ENCODE peak calls at places on chromosomes 2 and 18, in nine cellular contexts. K, R, F, H, P, E, O, D and Q are unnamed samples.

GRCh38 chr18:8800445-8800844 is 95.1 kb downstream of the MTCL1 start:
- DNase-seq in K (peak), R (no peak), F (no peak), H (no peak), P (peak), E (peak), O (peak), D (no peak), Q (no peak)

GRCh38 chr2:113978524-113979171 is 88.8 kb downstream of the ACTR3 start:
- DNase-seq in K (no peak), R (no peak), F (no peak), H (no peak), P (no peak), E (no peak), O (no peak), D (no peak), Q (no peak)

GRCh38 chr2:106026271-106027190 is 167.6 kb downstream of the UXS1 start:
- DNase-seq in K (no peak), R (no peak), F (no peak), H (no peak), P (no peak), E (no peak), O (no peak), D (no peak), Q (no peak)

GRCh38 chr2:237592425-237592980 is 2.0 kb upstream of the RAB17 start:
- DNase-seq in K (no peak), R (no peak), F (no peak), H (no peak), P (no peak), E (no peak), O (no peak), D (no peak), Q (no peak)

GRCh38 chr2:200383380-200384110 is 77.1 kb downstream of the SPATS2L start:
- DNase-seq in K (no peak), R (peak), F (no peak), H (peak), P (no peak), E (peak), O (peak), D (no peak), Q (no peak)

GRCh38 chr2:169891593-169892298 is 64.5 kb downstream of the UBR3 start:
- DNase-seq in K (no peak), R (peak), F (no peak), H (no peak), P (peak), E (peak), O (no peak), D (no peak), Q (no peak)

GRCh38 chr2:157302492-157303099 is 23.0 kb downstream of the ERMN start:
- DNase-seq in K (no peak), R (peak), F (no peak), H (peak), P (peak), E (peak), O (no peak), D (no peak), Q (no peak)

GRCh38 chr2:207390302-207391095 is 139.3 kb upstream of the CREB1 start:
- DNase-seq in K (no peak), R (no peak), F (no peak), H (no peak), P (no peak), E (no peak), O (no peak), D (no peak), Q (no peak)

GRCh38 chr2:124804014-124804940 is 779.2 kb downstream of the CNTNAP5 start:
- DNase-seq in K (peak), R (peak), F (no peak), H (peak), P (peak), E (peak), O (no peak), D (no peak), Q (peak)

GRCh38 chr2:127074358-127074757 is 32.6 kb downstream of the BIN1 start:
- DNase-seq in K (no peak), R (no peak), F (peak), H (peak), P (no peak), E (no peak), O (no peak), D (no peak), Q (no peak)

GRCh38 chr2:7378642-7379041 is 461.4 kb downstream of the RNF144A start:
- DNase-seq in K (no peak), R (no peak), F (no peak), H (no peak), P (no peak), E (no peak), O (no peak), D (no peak), Q (no peak)

GRCh38 chr2:237704476-237705224 is 77.3 kb downstream of the LRRFIP1 start:
- DNase-seq in K (no peak), R (peak), F (no peak), H (peak), P (no peak), E (peak), O (no peak), D (no peak), Q (no peak)

GRCh38 chr2:85834456-85834855 is 54.3 kb downstream of the ST3GAL5 start:
- DNase-seq in K (no peak), R (no peak), F (no peak), H (no peak), P (no peak), E (no peak), O (no peak), D (no peak), Q (no peak)

GRCh38 chr18:5582849-5583667 is 39.3 kb upstream of the EPB41L3 start:
- DNase-seq in K (no peak), R (no peak), F (no peak), H (peak), P (no peak), E (no peak), O (no peak), D (no peak), Q (no peak)

GRCh38 chr2:112137516-112138142 is 556 bp upstream of the FBLN7 start:
- DNase-seq in K (no peak), R (peak), F (no peak), H (peak), P (no peak), E (no peak), O (no peak), D (no peak), Q (no peak)

GRCh38 chr2:36376992-36377738 is 21.6 kb downstream of the CRIM1 start:
- DNase-seq in K (no peak), R (peak), F (peak), H (no peak), P (peak), E (no peak), O (peak), D (no peak), Q (peak)

GRCh38 chr2:48482774-48483173 is 47.2 kb upstream of the STON1 start:
- DNase-seq in K (no peak), R (no peak), F (no peak), H (peak), P (no peak), E (peak), O (no peak), D (no peak), Q (no peak)

GRCh38 chr2:120134263-120134662 is 88.9 kb downstream of the TMEM185B start:
- DNase-seq in K (peak), R (no peak), F (no peak), H (no peak), P (peak), E (peak), O (peak), D (no peak), Q (no peak)

GRCh38 chr2:196963043-196963442 is 36.5 kb upstream of the PGAP1 start:
- DNase-seq in K (no peak), R (peak), F (no peak), H (no peak), P (no peak), E (no peak), O (no peak), D (no peak), Q (no peak)

GRCh38 chr18:65761636-65762310 is 11.0 kb downstream of the CDH7 start:
- DNase-seq in K (no peak), R (no peak), F (no peak), H (peak), P (no peak), E (no peak), O (no peak), D (no peak), Q (no peak)

GRCh38 chr2:98907966-98908905 is 27.8 kb downstream of the CRACDL start:
- DNase-seq in K (no peak), R (no peak), F (no peak), H (no peak), P (no peak), E (no peak), O (no peak), D (no peak), Q (no peak)

GRCh38 chr18:51753365-51754057 is 556.0 kb upstream of the MEX3C start:
- DNase-seq in K (no peak), R (no peak), F (no peak), H (no peak), P (no peak), E (no peak), O (no peak), D (no peak), Q (no peak)

GRCh38 chr2:121565389-121566250 is 34.9 kb downstream of the RNU4ATAC start:
- DNase-seq in K (no peak), R (no peak), F (peak), H (peak), P (no peak), E (peak), O (no peak), D (no peak), Q (no peak)

GRCh38 chr2:204110250-204111183 is 174.0 kb downstream of the ICOS start:
- DNase-seq in K (no peak), R (peak), F (no peak), H (peak), P (no peak), E (peak), O (no peak), D (no peak), Q (no peak)

GRCh38 chr18:49022311-49023280 is 71.8 kb upstream of the SMAD7 start:
- DNase-seq in K (peak), R (no peak), F (peak), H (no peak), P (no peak), E (no peak), O (peak), D (no peak), Q (peak)

GRCh38 chr2:118580651-118581050 is 266.8 kb downstream of the EN1 start:
- DNase-seq in K (no peak), R (no peak), F (no peak), H (no peak), P (no peak), E (no peak), O (no peak), D (no peak), Q (no peak)

GRCh38 chr2:199273043-199273647 is 184.6 kb downstream of the SATB2 start:
- DNase-seq in K (no peak), R (no peak), F (no peak), H (no peak), P (no peak), E (peak), O (no peak), D (no peak), Q (no peak)

GRCh38 chr2:216350214-216350789 is 22.0 kb downstream of the MARCHF4 start:
- DNase-seq in K (no peak), R (peak), F (no peak), H (no peak), P (no peak), E (peak), O (no peak), D (no peak), Q (no peak)

GRCh38 chr18:70182548-70182947 is 22.9 kb downstream of the RTTN start:
- DNase-seq in K (no peak), R (no peak), F (no peak), H (no peak), P (no peak), E (no peak), O (no peak), D (no peak), Q (no peak)

GRCh38 chr2:219664958-219665357 is 37.5 kb downstream of the SLC4A3 start:
- DNase-seq in K (peak), R (no peak), F (peak), H (peak), P (no peak), E (peak), O (no peak), D (peak), Q (no peak)

GRCh38 chr18:5584751-5585417 is 41.1 kb upstream of the EPB41L3 start:
- DNase-seq in K (no peak), R (no peak), F (no peak), H (no peak), P (no peak), E (peak), O (no peak), D (no peak), Q (no peak)

GRCh38 chr2:151730242-151730975 is 3.9 kb downstream of the NEB start:
- DNase-seq in K (no peak), R (no peak), F (no peak), H (no peak), P (no peak), E (peak), O (no peak), D (no peak), Q (no peak)

GRCh38 chr2:128803222-128803621 is 484.6 kb upstream of the HS6ST1 start:
- DNase-seq in K (no peak), R (no peak), F (no peak), H (no peak), P (no peak), E (no peak), O (no peak), D (no peak), Q (no peak)

GRCh38 chr2:203646266-203646864 is 60.1 kb upstream of the CD28 start:
- DNase-seq in K (peak), R (no peak), F (no peak), H (no peak), P (no peak), E (no peak), O (no peak), D (no peak), Q (no peak)

GRCh38 chr2:203909192-203909945 is 27.2 kb upstream of the ICOS start:
- DNase-seq in K (no peak), R (peak), F (no peak), H (peak), P (peak), E (peak), O (no peak), D (no peak), Q (peak)

GRCh38 chr2:47310801-47311560 is 92.0 kb upstream of the MSH2 start:
- DNase-seq in K (no peak), R (peak), F (no peak), H (peak), P (no peak), E (no peak), O (peak), D (peak), Q (peak)

GRCh38 chr2:131566371-131566770 is 38.7 kb downstream of the CCDC74A start:
- DNase-seq in K (no peak), R (no peak), F (no peak), H (no peak), P (no peak), E (no peak), O (no peak), D (no peak), Q (no peak)

GRCh38 chr2:162989507-162989906 is 150.9 kb upstream of the KCNH7 start:
- DNase-seq in K (no peak), R (no peak), F (no peak), H (no peak), P (no peak), E (no peak), O (no peak), D (no peak), Q (no peak)

GRCh38 chr2:237726401-237726830 is 72.2 kb upstream of the RBM44 start:
- DNase-seq in K (no peak), R (peak), F (no peak), H (peak), P (no peak), E (peak), O (no peak), D (no peak), Q (peak)

GRCh38 chr2:109138449-109138848 is 9.4 kb downstream of the SH3RF3 start:
- DNase-seq in K (no peak), R (no peak), F (no peak), H (no peak), P (no peak), E (no peak), O (no peak), D (no peak), Q (no peak)
- H3K27ac ChIP-seq in K (no peak), R (no peak), F (no peak), H (no peak), P (no peak), E (no peak), O (no peak), D (no peak), Q (no peak)

DNA sequence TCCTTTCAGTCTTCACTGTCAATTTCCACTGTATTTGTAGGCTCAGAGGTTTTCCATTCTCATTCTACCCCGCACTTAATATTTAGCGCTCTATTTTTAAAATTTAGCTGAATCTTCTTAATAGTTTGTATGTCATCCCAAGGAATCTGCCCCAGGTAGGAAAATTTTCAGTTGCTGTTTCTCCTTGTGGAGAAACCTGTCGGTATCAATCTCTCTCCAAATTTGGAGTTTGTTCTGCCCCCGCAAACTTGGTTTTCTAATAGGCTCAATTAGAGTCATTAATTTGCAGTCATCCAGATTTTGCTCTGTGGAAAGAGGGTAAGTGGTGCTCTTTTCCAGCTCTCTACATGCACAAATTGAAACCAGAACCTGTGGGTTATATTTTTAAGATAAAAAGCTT is 87.6 kb downstream of the DNAH6 start:
- DNase-seq in K (no peak), R (no peak), F (no peak), H (no peak), P (no peak), E (no peak), O (no peak), D (no peak), Q (no peak)
- H3K27ac ChIP-seq in K (no peak), R (no peak), F (no peak), H (no peak), P (no peak), E (no peak), O (no peak), D (no peak), Q (no peak)

DNA sequence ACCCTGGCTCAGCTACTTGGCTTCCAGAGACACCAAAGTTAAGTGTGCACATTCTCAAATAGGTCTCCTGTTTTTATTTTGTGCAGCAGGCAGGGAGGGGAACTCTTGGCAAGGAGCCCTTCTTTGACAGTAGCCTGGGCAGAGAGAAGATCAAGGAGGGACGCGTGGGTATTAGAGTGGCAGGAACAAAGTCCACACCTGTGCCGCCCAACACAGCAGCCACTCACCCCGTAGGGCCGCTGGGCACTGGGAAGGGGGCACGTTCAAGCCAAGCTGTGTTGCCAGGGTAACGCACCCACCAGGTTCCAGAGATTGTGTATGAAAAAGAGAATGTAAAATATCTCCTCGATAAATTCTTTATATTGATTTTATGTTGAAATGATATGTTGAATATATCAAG is 229.3 kb upstream of the AGAP1 start:
- DNase-seq in K (no peak), R (peak), F (no peak), H (no peak), P (no peak), E (no peak), O (no peak), D (no peak), Q (no peak)
- H3K27ac ChIP-seq in K (no peak), R (no peak), F (no peak), H (no peak), P (peak), E (no peak), O (no peak), D (no peak), Q (peak)

GRCh38 chr2:202373490-202373889 is 2.6 kb upstream of the BMPR2 start:
- DNase-seq in K (no peak), R (no peak), F (no peak), H (peak), P (no peak), E (no peak), O (no peak), D (no peak), Q (no peak)
- H3K27ac ChIP-seq in K (no peak), R (no peak), F (no peak), H (peak), P (no peak), E (no peak), O (no peak), D (no peak), Q (no peak)

DNA sequence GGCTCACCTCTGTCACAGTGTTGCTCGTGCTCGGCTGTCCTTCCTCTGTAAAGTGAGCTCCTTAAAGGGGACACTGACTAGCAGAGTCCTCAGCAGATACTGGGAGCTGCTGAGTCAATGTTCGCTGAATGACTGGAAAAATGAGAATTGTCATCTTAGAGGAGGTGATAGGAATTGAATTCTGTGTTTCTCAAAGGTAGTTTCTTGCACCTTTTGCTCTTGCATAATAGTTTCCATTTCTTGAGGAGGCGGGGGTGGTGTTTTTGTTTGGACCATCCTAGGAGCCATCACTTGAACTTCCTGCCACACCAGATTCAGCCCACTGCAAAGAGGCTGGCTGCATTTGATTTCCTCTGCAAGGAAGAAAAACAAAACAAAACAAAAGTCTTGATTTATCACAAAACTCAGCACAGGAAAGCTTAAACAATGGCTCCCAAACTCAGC is 11.4 kb upstream of the RFX8 start:
- DNase-seq in K (no peak), R (no peak), F (no peak), H (no peak), P (no peak), E (no peak), O (no peak), D (no peak), Q (no peak)
- H3K27ac ChIP-seq in K (no peak), R (no peak), F (no peak), H (no peak), P (no peak), E (no peak), O (no peak), D (peak), Q (no peak)

DNA sequence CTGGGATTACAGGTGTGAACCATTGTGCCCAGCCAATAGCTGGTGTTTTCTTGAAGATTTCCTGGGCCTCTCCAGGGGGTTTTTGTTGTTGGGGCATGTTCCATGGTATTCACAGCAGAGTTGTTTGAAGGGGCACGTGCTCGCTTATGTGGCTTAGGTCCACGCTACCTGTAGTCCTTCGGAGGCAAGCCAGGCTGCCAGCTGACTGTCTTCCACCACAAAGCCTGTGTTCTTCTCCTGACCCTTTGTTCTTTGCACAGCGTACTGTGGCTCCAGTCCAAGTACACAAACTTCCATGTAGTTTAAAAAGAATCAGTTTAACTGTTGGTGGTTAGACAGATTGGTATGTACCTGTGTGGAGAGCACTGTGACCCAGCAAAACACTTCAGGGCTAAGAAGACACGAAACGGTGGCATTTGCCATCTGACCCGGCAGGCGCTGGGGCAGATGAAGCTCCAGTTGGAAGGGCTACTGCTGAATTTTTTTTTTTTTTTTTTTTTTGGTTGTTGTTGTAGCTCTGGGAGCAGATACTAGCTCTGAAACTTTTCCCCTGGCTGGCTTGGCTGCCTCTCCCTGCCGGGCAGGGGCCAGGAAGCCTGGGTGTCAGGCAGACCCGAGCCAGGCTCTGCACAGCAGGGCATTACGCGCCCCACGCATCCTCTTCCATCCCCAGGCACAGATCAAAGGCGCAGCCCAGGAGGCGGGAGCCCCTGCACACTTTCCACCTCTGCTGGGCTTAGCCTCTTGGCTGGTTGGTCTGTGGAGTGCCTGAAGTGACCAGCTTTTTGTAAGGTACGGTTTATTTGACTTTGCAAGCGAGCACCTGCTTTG is 5.7 kb downstream of the GREB1 start:
- DNase-seq in K (no peak), R (peak), F (no peak), H (peak), P (no peak), E (peak), O (no peak), D (no peak), Q (no peak)
- H3K27ac ChIP-seq in K (no peak), R (no peak), F (peak), H (no peak), P (no peak), E (no peak), O (no peak), D (no peak), Q (no peak)

GRCh38 chr2:19358242-19359020 is at the start of gene OSR1:
- DNase-seq in K (peak), R (no peak), F (peak), H (peak), P (peak), E (peak), O (no peak), D (peak), Q (peak)
- H3K27ac ChIP-seq in K (no peak), R (peak), F (peak), H (no peak), P (peak), E (peak), O (no peak), D (peak), Q (peak)

GRCh38 chr18:35826477-35826876 is 146.0 kb upstream of the RMP24 start:
- DNase-seq in K (no peak), R (no peak), F (no peak), H (no peak), P (no peak), E (no peak), O (no peak), D (no peak), Q (no peak)
- H3K27ac ChIP-seq in K (peak), R (no peak), F (no peak), H (no peak), P (no peak), E (no peak), O (no peak), D (no peak), Q (no peak)